ENCODE peak calls at places on chromosomes 3 and 15, in seven cellular contexts. C, P, H, F, D, B and A are unnamed samples.

GRCh38 chr3:131232711-131233267 is 148.8 kb upstream of the NUDT16 start:
- DNase-seq in C (no peak), P (no peak), H (no peak), F (no peak), D (no peak), B (no peak), A (no peak)

GRCh38 chr3:50304601-50305000 is 1.2 kb upstream of the HYAL1 start:
- DNase-seq in C (no peak), P (no peak), H (no peak), F (no peak), D (no peak), B (no peak), A (no peak)

GRCh38 chr3:40337136-40338108 is 27.9 kb downstream of the EIF1B start:
- DNase-seq in C (no peak), P (no peak), H (no peak), F (no peak), D (no peak), B (no peak), A (no peak)

GRCh38 chr15:72784233-72784876 is 797 bp upstream of the ADPGK start:
- DNase-seq in C (no peak), P (peak), H (peak), F (no peak), D (peak), B (no peak), A (peak)

GRCh38 chr15:89495638-89496145 is 691 bp downstream of the RHCG start:
- DNase-seq in C (no peak), P (no peak), H (no peak), F (no peak), D (no peak), B (no peak), A (no peak)

GRCh38 chr3:192892981-192893827 is 24.5 kb downstream of the MB21D2 start:
- DNase-seq in C (peak), P (no peak), H (peak), F (peak), D (no peak), B (peak), A (no peak)

GRCh38 chr3:186042036-186042435 is 66.9 kb downstream of the ETV5 start:
- DNase-seq in C (no peak), P (no peak), H (no peak), F (no peak), D (no peak), B (no peak), A (no peak)

GRCh38 chr3:127114337-127115070 is 78.4 kb upstream of the PRR23E start:
- DNase-seq in C (no peak), P (no peak), H (no peak), F (no peak), D (peak), B (no peak), A (no peak)

GRCh38 chr3:123287051-123287961 is 85.6 kb downstream of the SEC22A start:
- DNase-seq in C (no peak), P (no peak), H (no peak), F (no peak), D (no peak), B (no peak), A (peak)

GRCh38 chr15:90178468-90179435 is 22.4 kb upstream of the SEMA4B start:
- DNase-seq in C (no peak), P (no peak), H (no peak), F (no peak), D (no peak), B (no peak), A (no peak)

GRCh38 chr15:57031605-57032004 is 113.2 kb downstream of the TCF12 start:
- DNase-seq in C (no peak), P (no peak), H (peak), F (no peak), D (no peak), B (no peak), A (no peak)

GRCh38 chr3:34011171-34012101 is 213.0 kb downstream of the PDCD6IP start:
- DNase-seq in C (no peak), P (no peak), H (peak), F (no peak), D (no peak), B (no peak), A (no peak)

GRCh38 chr3:122421101-122421500 is 5.2 kb upstream of the WDR5B start:
- DNase-seq in C (no peak), P (no peak), H (no peak), F (no peak), D (no peak), B (no peak), A (no peak)

GRCh38 chr3:158403013-158403412 is 168.0 kb upstream of the MLF1 start:
- DNase-seq in C (no peak), P (no peak), H (no peak), F (no peak), D (no peak), B (no peak), A (no peak)

GRCh38 chr15:90412356-90413194 is 24.5 kb downstream of the IQGAP1 start:
- DNase-seq in C (no peak), P (no peak), H (peak), F (no peak), D (no peak), B (no peak), A (no peak)

GRCh38 chr3:71563827-71564226 is 19.7 kb downstream of the FOXP1 start:
- DNase-seq in C (no peak), P (no peak), H (no peak), F (no peak), D (no peak), B (no peak), A (no peak)

GRCh38 chr3:12796171-12797123 is at the start of gene CAND2:
- DNase-seq in C (peak), P (peak), H (peak), F (no peak), D (peak), B (peak), A (no peak)

GRCh38 chr3:38834110-38834509 is 18.1 kb upstream of the SCN10A start:
- DNase-seq in C (no peak), P (peak), H (peak), F (no peak), D (no peak), B (no peak), A (no peak)